ENCODE peak calls at places on chromosomes 3 and 15, in seven cellular contexts. One of them, this sample, is unnamed.

GRCh38 chr15:96992817-96993216 is 662.3 kb downstream of the NR2F2 start:
- DNase-seq in sigmoid colon: no peak
- DNase-seq in Calu3: no peak
- DNase-seq in brain microvascular endothelial cell: peak; percentile 43
- DNase-seq in mammary epithelial cell: no peak
- DNase-seq in fibroblast of pulmonary artery: peak; percentile 24
- DNase-seq in GM12864: no peak
- DNase-seq in this sample: no peak

GRCh38 chr15:33852094-33852493 is 116.2 kb upstream of the CHRM5 start:
- DNase-seq in brain microvascular endothelial cell: no peak
- DNase-seq in Calu3: no peak
- DNase-seq in sigmoid colon: no peak
- DNase-seq in fibroblast of pulmonary artery: peak; percentile 40
- DNase-seq in GM12864: no peak
- DNase-seq in mammary epithelial cell: no peak
- DNase-seq in this sample: no peak

GRCh38 chr3:46926039-46926438 is 48.5 kb downstream of the PTH1R start:
- DNase-seq in fibroblast of pulmonary artery: peak; percentile 66
- DNase-seq in mammary epithelial cell: no peak
- DNase-seq in sigmoid colon: peak; percentile 61
- DNase-seq in GM12864: no peak
- DNase-seq in Calu3: no peak
- DNase-seq in brain microvascular endothelial cell: peak; percentile 62
- DNase-seq in this sample: no peak

GRCh38 chr3:121542924-121543323 is 2.9 kb downstream of the POLQ start:
- DNase-seq in GM12864: no peak
- DNase-seq in brain microvascular endothelial cell: no peak
- DNase-seq in fibroblast of pulmonary artery: no peak
- DNase-seq in mammary epithelial cell: peak; percentile 3
- DNase-seq in Calu3: no peak
- DNase-seq in sigmoid colon: no peak
- DNase-seq in this sample: no peak

GRCh38 chr3:67650084-67650483 is 4.3 kb downstream of the SUCLG2 start:
- DNase-seq in brain microvascular endothelial cell: no peak
- DNase-seq in GM12864: no peak
- DNase-seq in sigmoid colon: no peak
- DNase-seq in fibroblast of pulmonary artery: no peak
- DNase-seq in Calu3: no peak
- DNase-seq in mammary epithelial cell: no peak
- DNase-seq in this sample: no peak

GRCh38 chr3:126033765-126034164 is 50.2 kb downstream of the SLC41A3 start:
- DNase-seq in sigmoid colon: peak; percentile 17
- DNase-seq in fibroblast of pulmonary artery: no peak
- DNase-seq in mammary epithelial cell: no peak
- DNase-seq in Calu3: no peak
- DNase-seq in brain microvascular endothelial cell: no peak
- DNase-seq in GM12864: no peak
- DNase-seq in this sample: no peak

GRCh38 chr3:57283366-57283765 is 9.1 kb downstream of the ASB14 start:
- DNase-seq in sigmoid colon: no peak
- DNase-seq in mammary epithelial cell: no peak
- DNase-seq in fibroblast of pulmonary artery: no peak
- DNase-seq in Calu3: no peak
- DNase-seq in GM12864: no peak
- DNase-seq in brain microvascular endothelial cell: no peak
- DNase-seq in this sample: no peak

GRCh38 chr3:38397320-38397719 is 50.7 kb downstream of the XYLB start:
- DNase-seq in mammary epithelial cell: peak; percentile 33
- DNase-seq in fibroblast of pulmonary artery: peak; percentile 62
- DNase-seq in sigmoid colon: no peak
- DNase-seq in Calu3: peak; percentile 5
- DNase-seq in GM12864: no peak
- DNase-seq in brain microvascular endothelial cell: peak; percentile 20
- DNase-seq in this sample: no peak

GRCh38 chr3:69784854-69785523 is 45.7 kb downstream of the MITF start:
- DNase-seq in mammary epithelial cell: peak; percentile 27
- DNase-seq in fibroblast of pulmonary artery: peak; percentile 51
- DNase-seq in brain microvascular endothelial cell: peak; percentile 85
- DNase-seq in GM12864: no peak
- DNase-seq in sigmoid colon: peak; percentile 89
- DNase-seq in Calu3: peak; percentile 50
- DNase-seq in this sample: no peak

GRCh38 chr3:160486459-160486869 is 36.9 kb upstream of the TRIM59 start:
- DNase-seq in brain microvascular endothelial cell: no peak
- DNase-seq in sigmoid colon: no peak
- DNase-seq in GM12864: no peak
- DNase-seq in Calu3: peak; percentile 19
- DNase-seq in mammary epithelial cell: no peak
- DNase-seq in fibroblast of pulmonary artery: peak; percentile 69
- DNase-seq in this sample: peak; percentile 30

GRCh38 chr3:156093966-156094365 is 26.4 kb upstream of the KCNAB1 start:
- DNase-seq in mammary epithelial cell: no peak
- DNase-seq in sigmoid colon: no peak
- DNase-seq in GM12864: no peak
- DNase-seq in Calu3: no peak
- DNase-seq in brain microvascular endothelial cell: no peak
- DNase-seq in fibroblast of pulmonary artery: no peak
- DNase-seq in this sample: no peak

GRCh38 chr3:108090066-108090700 is 648 bp downstream of the CD47 start:
- DNase-seq in GM12864: no peak
- DNase-seq in fibroblast of pulmonary artery: peak; percentile 50
- DNase-seq in sigmoid colon: peak; percentile 70
- DNase-seq in Calu3: no peak
- DNase-seq in mammary epithelial cell: peak; percentile 62
- DNase-seq in brain microvascular endothelial cell: no peak
- DNase-seq in this sample: peak; percentile 40

GRCh38 chr3:18389108-18389733 is 35.9 kb downstream of the SATB1 start:
- DNase-seq in fibroblast of pulmonary artery: peak; percentile 35
- DNase-seq in Calu3: peak; percentile 38
- DNase-seq in GM12864: no peak
- DNase-seq in brain microvascular endothelial cell: no peak
- DNase-seq in sigmoid colon: no peak
- DNase-seq in mammary epithelial cell: peak; percentile 8
- DNase-seq in this sample: peak; percentile 11

GRCh38 chr15:94002026-94002425 is 229.3 kb upstream of the MCTP2 start:
- DNase-seq in sigmoid colon: no peak
- DNase-seq in fibroblast of pulmonary artery: no peak
- DNase-seq in Calu3: no peak
- DNase-seq in brain microvascular endothelial cell: no peak
- DNase-seq in mammary epithelial cell: no peak
- DNase-seq in GM12864: no peak
- DNase-seq in this sample: no peak

GRCh38 chr15:94042163-94042954 is 189.0 kb upstream of the MCTP2 start:
- DNase-seq in fibroblast of pulmonary artery: peak; percentile 71
- DNase-seq in GM12864: no peak
- DNase-seq in mammary epithelial cell: no peak
- DNase-seq in brain microvascular endothelial cell: peak; percentile 47
- DNase-seq in sigmoid colon: no peak
- DNase-seq in Calu3: no peak
- DNase-seq in this sample: no peak

DNA sequence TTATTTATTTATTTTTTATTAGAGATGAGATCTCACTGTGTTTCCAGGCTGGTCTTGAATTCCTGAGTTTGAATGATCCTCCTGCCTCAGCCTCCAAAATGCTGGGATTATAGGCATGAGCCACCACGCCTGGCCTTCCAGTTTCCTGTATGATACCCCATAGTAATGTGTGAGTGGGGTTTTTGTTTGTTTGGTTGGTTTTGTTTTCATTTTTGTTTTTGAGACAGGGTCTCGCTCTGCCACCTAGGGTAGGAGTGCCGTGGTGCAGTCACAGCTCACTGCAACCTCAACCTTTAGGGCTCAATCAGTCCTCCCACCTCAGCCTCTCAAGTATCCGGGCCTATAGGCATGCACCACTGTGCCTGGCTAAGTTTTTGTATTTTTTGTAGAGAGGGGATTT is 30.9 kb downstream of the GOLM2 start:
- DNase-seq in brain microvascular endothelial cell: no peak
- DNase-seq in sigmoid colon: no peak
- DNase-seq in mammary epithelial cell: no peak
- DNase-seq in GM12864: peak; percentile 53
- DNase-seq in fibroblast of pulmonary artery: no peak
- DNase-seq in Calu3: no peak
- DNase-seq in this sample: peak; percentile 49
- TF ChIP-seq CTCF in brain microvascular endothelial cell: no peak
- TF ChIP-seq CTCF in sigmoid colon: no peak
- TF ChIP-seq CTCF in mammary epithelial cell: no peak
- TF ChIP-seq CTCF in GM12864: peak; percentile 89
- TF ChIP-seq CTCF in fibroblast of pulmonary artery: no peak
- TF ChIP-seq CTCF in Calu3: no peak
- TF ChIP-seq CTCF in this sample: peak; percentile 76

GRCh38 chr3:149881879-149882278 is 68.9 kb downstream of the RNF13 start:
- DNase-seq in brain microvascular endothelial cell: no peak
- DNase-seq in fibroblast of pulmonary artery: no peak
- DNase-seq in GM12864: no peak
- DNase-seq in Calu3: no peak
- DNase-seq in mammary epithelial cell: no peak
- DNase-seq in sigmoid colon: no peak
- DNase-seq in this sample: no peak

GRCh38 chr3:149877668-149878067 is 64.7 kb downstream of the RNF13 start:
- DNase-seq in brain microvascular endothelial cell: no peak
- DNase-seq in Calu3: no peak
- DNase-seq in mammary epithelial cell: no peak
- DNase-seq in sigmoid colon: no peak
- DNase-seq in GM12864: no peak
- DNase-seq in fibroblast of pulmonary artery: no peak
- DNase-seq in this sample: no peak

GRCh38 chr3:149883134-149883533 is 70.1 kb downstream of the RNF13 start:
- DNase-seq in brain microvascular endothelial cell: no peak
- DNase-seq in fibroblast of pulmonary artery: no peak
- DNase-seq in GM12864: no peak
- DNase-seq in sigmoid colon: no peak
- DNase-seq in mammary epithelial cell: no peak
- DNase-seq in Calu3: no peak
- DNase-seq in this sample: no peak

GRCh38 chr3:149879872-149880271 is 66.9 kb downstream of the RNF13 start:
- DNase-seq in mammary epithelial cell: peak; percentile 49
- DNase-seq in GM12864: no peak
- DNase-seq in fibroblast of pulmonary artery: peak; percentile 83
- DNase-seq in Calu3: peak; percentile 67
- DNase-seq in brain microvascular endothelial cell: peak; percentile 69
- DNase-seq in sigmoid colon: peak; percentile 71
- DNase-seq in this sample: peak; percentile 10
- TF ChIP-seq CTCF in mammary epithelial cell: peak; percentile 84
- TF ChIP-seq CTCF in GM12864: peak; percentile 42
- TF ChIP-seq CTCF in fibroblast of pulmonary artery: peak; percentile 74
- TF ChIP-seq CTCF in Calu3: peak; percentile 63
- TF ChIP-seq CTCF in brain microvascular endothelial cell: peak; percentile 75
- TF ChIP-seq CTCF in sigmoid colon: no peak
- TF ChIP-seq CTCF in this sample: peak; percentile 27

GRCh38 chr3:45790611-45791010 is 5.7 kb downstream of the SLC6A20 start:
- DNase-seq in fibroblast of pulmonary artery: no peak
- DNase-seq in brain microvascular endothelial cell: no peak
- DNase-seq in GM12864: no peak
- DNase-seq in sigmoid colon: no peak
- DNase-seq in Calu3: no peak
- DNase-seq in mammary epithelial cell: no peak
- DNase-seq in this sample: no peak

GRCh38 chr3:45786801-45787495 is 9.4 kb downstream of the SLC6A20 start:
- DNase-seq in sigmoid colon: no peak
- DNase-seq in brain microvascular endothelial cell: no peak
- DNase-seq in Calu3: no peak
- DNase-seq in GM12864: no peak
- DNase-seq in mammary epithelial cell: no peak
- DNase-seq in fibroblast of pulmonary artery: no peak
- DNase-seq in this sample: no peak

GRCh38 chr3:45789235-45789812 is 7.0 kb downstream of the SLC6A20 start:
- DNase-seq in mammary epithelial cell: no peak
- DNase-seq in Calu3: no peak
- DNase-seq in sigmoid colon: no peak
- DNase-seq in fibroblast of pulmonary artery: no peak
- DNase-seq in brain microvascular endothelial cell: no peak
- DNase-seq in GM12864: no peak
- DNase-seq in this sample: no peak

GRCh38 chr3:45785626-45786150 is 10.6 kb downstream of the SLC6A20 start:
- DNase-seq in fibroblast of pulmonary artery: no peak
- DNase-seq in Calu3: no peak
- DNase-seq in brain microvascular endothelial cell: no peak
- DNase-seq in mammary epithelial cell: no peak
- DNase-seq in GM12864: no peak
- DNase-seq in sigmoid colon: peak; percentile 40
- DNase-seq in this sample: no peak

DNA sequence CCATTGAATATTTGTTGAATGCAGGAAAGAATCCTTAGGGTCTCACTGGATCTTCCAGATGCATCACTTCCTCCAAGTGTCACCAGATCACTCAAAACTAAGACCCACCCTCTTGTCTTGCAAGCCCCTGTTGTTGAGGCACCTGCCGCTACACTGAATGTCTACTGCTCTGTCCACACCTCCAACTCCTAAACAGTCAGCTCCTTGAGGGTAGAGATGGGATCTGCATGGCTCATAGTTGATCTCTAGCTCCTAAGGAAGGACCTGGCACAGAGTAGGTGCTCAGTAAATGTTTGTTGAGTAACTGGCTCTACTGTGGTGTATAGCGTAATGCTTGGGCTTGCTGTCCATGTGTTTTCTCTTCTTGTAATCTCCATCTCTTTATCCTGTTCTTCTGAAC is 8.8 kb downstream of the SLC6A20 start:
- DNase-seq in mammary epithelial cell: no peak
- DNase-seq in brain microvascular endothelial cell: no peak
- DNase-seq in Calu3: no peak
- DNase-seq in fibroblast of pulmonary artery: no peak
- DNase-seq in GM12864: no peak
- DNase-seq in sigmoid colon: no peak
- DNase-seq in this sample: no peak
- TF ChIP-seq CTCF in mammary epithelial cell: no peak
- TF ChIP-seq CTCF in brain microvascular endothelial cell: no peak
- TF ChIP-seq CTCF in Calu3: no peak
- TF ChIP-seq CTCF in fibroblast of pulmonary artery: no peak
- TF ChIP-seq CTCF in GM12864: no peak
- TF ChIP-seq CTCF in sigmoid colon: no peak
- TF ChIP-seq CTCF in this sample: no peak

GRCh38 chr3:182139627-182140357 is 428.1 kb downstream of the SOX2 start:
- DNase-seq in GM12864: no peak
- DNase-seq in brain microvascular endothelial cell: no peak
- DNase-seq in mammary epithelial cell: no peak
- DNase-seq in sigmoid colon: no peak
- DNase-seq in fibroblast of pulmonary artery: no peak
- DNase-seq in Calu3: no peak
- DNase-seq in this sample: no peak
- TF ChIP-seq CTCF in GM12864: no peak
- TF ChIP-seq CTCF in brain microvascular endothelial cell: no peak
- TF ChIP-seq CTCF in mammary epithelial cell: no peak
- TF ChIP-seq CTCF in sigmoid colon: no peak
- TF ChIP-seq CTCF in fibroblast of pulmonary artery: no peak
- TF ChIP-seq CTCF in Calu3: peak; percentile 27
- TF ChIP-seq CTCF in this sample: no peak

GRCh38 chr3:45010718-45011355 is 15.3 kb upstream of the CLEC3B start:
- DNase-seq in GM12864: no peak
- DNase-seq in sigmoid colon: no peak
- DNase-seq in brain microvascular endothelial cell: no peak
- DNase-seq in mammary epithelial cell: peak; percentile 77
- DNase-seq in fibroblast of pulmonary artery: peak; percentile 53
- DNase-seq in Calu3: no peak
- DNase-seq in this sample: no peak
- TF ChIP-seq CTCF in GM12864: no peak
- TF ChIP-seq CTCF in sigmoid colon: no peak
- TF ChIP-seq CTCF in brain microvascular endothelial cell: no peak
- TF ChIP-seq CTCF in mammary epithelial cell: peak; percentile 14
- TF ChIP-seq CTCF in fibroblast of pulmonary artery: no peak
- TF ChIP-seq CTCF in Calu3: no peak
- TF ChIP-seq CTCF in this sample: no peak

This sample was measured in GM10248.